ENCODE peak calls at places on chromosomes 6 and 20, in six cellular contexts. Z, W, R, Q, L and D are unnamed samples.

GRCh38 chr6:18226451-18226850 is 37.9 kb downstream of the DEK start:
- DNase-seq in Z (no peak), W (peak; percentile 60), R (peak; percentile 7), Q (no peak), L (no peak), D (peak; percentile 77)

GRCh38 chr6:88538130-88538706 is 372.1 kb upstream of the CNR1 start:
- DNase-seq in Z (no peak), W (peak; percentile 41), R (no peak), Q (peak; percentile 79), L (no peak), D (peak; percentile 7)

GRCh38 chr6:101114703-101115102 is 233.6 kb upstream of the ASCC3 start:
- DNase-seq in Z (no peak), W (peak; percentile 62), R (peak; percentile 55), Q (peak; percentile 49), L (peak; percentile 8), D (peak; percentile 25)

GRCh38 chr6:13762648-13763441 is 51.2 kb upstream of the RANBP9 start:
- DNase-seq in Z (no peak), W (peak; percentile 90), R (peak; percentile 96), Q (no peak), L (peak; percentile 97), D (peak; percentile 95)

GRCh38 chr6:15077964-15078363 is 167.9 kb upstream of the JARID2 start:
- DNase-seq in Z (no peak), W (no peak), R (no peak), Q (peak; percentile 92), L (no peak), D (no peak)

GRCh38 chr6:63804381-63804956 is 168.9 kb downstream of the PHF3 start:
- DNase-seq in Z (no peak), W (peak; percentile 92), R (peak; percentile 82), Q (no peak), L (peak; percentile 65), D (peak; percentile 88)

GRCh38 chr6:154683756-154684523 is 49.3 kb upstream of the SCAF8 start:
- DNase-seq in Z (no peak), W (peak; percentile 57), R (peak; percentile 56), Q (no peak), L (peak; percentile 34), D (peak; percentile 22)

GRCh38 chr6:4225207-4225872 is 90.0 kb upstream of the ECI2 start:
- DNase-seq in Z (no peak), W (peak; percentile 58), R (peak; percentile 10), Q (peak; percentile 33), L (peak; percentile 31), D (peak; percentile 36)

GRCh38 chr6:133697666-133698065 is 191.2 kb upstream of the TCF21 start:
- DNase-seq in Z (no peak), W (peak; percentile 92), R (peak; percentile 39), Q (no peak), L (peak; percentile 56), D (no peak)
- H3K4me3 ChIP-seq in Z (no peak overlapping the region), W (no peak overlapping the region), R (no peak overlapping the region), Q (no peak overlapping the region), L (no peak overlapping the region), D (no peak overlapping the region)

DNA sequence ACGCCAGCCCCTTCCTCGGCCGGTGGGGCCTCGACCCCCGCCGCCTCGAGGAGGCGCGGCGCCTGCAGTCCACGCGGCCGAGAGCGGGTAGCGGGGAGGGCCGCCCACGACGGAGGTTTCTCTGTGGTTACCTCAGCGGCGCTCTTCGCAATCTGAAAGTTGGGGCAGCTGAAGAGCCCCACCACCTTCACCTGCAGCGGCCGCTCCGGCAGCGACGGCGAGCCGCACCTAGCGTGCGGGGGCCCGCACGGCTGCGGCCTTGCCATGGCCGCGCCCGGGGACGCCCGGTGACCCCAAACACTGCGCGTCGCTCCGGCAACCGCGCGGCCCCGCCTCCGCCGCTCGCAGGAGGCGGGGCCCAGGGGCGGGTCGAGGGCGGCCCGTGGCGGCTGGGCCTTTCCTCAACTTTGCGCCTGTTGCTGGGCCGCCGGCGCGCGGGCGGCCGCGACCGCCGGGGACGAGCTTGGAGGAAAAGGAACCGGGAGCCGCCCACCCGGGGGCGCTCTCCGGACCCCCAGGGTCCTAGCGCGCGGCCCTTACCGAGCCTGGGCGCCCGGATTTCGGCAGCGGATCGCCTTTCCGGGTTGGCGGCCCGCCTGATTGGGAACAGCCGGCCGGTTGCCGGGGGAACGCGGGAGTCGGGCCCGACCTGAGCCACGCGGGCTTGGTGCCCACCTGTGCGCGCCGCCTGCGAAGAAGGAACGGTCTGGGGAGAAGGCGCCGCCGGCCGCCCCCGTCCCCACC is at the start of the genes PPIL6 and SMPD2:
- DNase-seq in Z (peak; percentile 90), W (peak; percentile 91), R (peak; percentile 85), Q (peak; percentile 92), L (peak; percentile 91), D (peak; percentile 92)
- TF ChIP-seq CTCF in Z (peak; percentile 45), W (peak; percentile 18), R (peak; percentile 16), Q (no peak), L (peak; percentile 27), D (peak; percentile 35)

DNA sequence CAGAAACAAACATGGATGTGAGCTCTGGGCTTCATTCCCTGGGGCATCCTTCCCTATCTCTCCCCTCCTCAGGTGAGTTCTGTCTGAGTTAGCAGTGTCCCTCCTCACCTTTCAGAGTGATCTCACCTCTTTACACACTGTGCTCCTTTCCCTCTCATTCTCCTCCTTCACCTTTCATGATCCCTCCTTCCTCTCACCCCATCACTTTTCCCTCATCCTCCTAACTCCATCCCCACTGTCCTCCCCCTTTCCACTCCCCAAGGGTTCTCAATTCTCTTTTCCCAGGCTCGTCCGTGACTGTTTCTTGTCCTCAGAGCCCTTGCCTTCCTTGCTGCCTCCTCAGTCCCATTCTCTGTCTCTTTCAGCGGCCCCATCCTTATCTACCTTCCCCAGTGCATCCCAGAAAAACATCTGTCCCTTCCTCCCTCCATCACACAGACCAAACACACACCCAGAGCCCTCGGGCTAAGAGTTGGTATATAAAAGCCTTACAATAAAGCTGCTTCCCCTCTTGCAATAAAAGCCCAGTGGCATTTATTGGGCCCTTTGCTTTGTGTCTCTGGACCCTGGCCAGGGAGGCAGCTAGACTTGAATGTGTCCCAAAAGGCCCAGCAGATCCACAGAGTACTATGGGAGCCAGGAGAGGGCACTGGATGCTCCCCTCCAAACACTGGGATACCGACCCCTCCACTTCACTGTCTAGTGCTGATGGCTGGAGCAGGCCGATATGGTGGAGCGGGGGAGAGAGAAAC is 1.9 kb downstream of the RNF39 start:
- DNase-seq in Z (no peak), W (no peak), R (no peak), Q (no peak), L (no peak), D (no peak)
- H3K4me3 ChIP-seq in Z (no peak overlapping the region), W (no peak overlapping the region), R (no peak overlapping the region), Q (peak overlapping the region; percentile 79), L (no peak overlapping the region), D (no peak overlapping the region)

GRCh38 chr20:57351042-57351783 is at the start of gene RAE1:
- DNase-seq in Z (peak; percentile 89), W (peak; percentile 96), R (peak; percentile 92), Q (peak; percentile 95), L (peak; percentile 93), D (peak; percentile 93)
- TF ChIP-seq CTCF in Z (no peak), W (no peak), R (no peak), Q (no peak), L (no peak), D (no peak)

GRCh38 chr20:33124261-33124660 is 43.7 kb upstream of the BPIFA2 start:
- DNase-seq in Z (no peak), W (no peak), R (no peak), Q (no peak), L (no peak), D (no peak)

GRCh38 chr20:33127422-33128097 is 40.4 kb upstream of the BPIFA2 start:
- DNase-seq in Z (no peak), W (peak; percentile 5), R (no peak), Q (no peak), L (no peak), D (no peak)

GRCh38 chr20:33130553-33130952 is 37.4 kb upstream of the BPIFA2 start:
- DNase-seq in Z (no peak), W (no peak), R (peak; percentile 40), Q (no peak), L (no peak), D (no peak)

GRCh38 chr20:33124994-33125393 is 43.0 kb upstream of the BPIFA2 start:
- DNase-seq in Z (peak; percentile 18), W (no peak), R (no peak), Q (no peak), L (no peak), D (no peak)

GRCh38 chr20:33125983-33126382 is 42.0 kb upstream of the BPIFA2 start:
- DNase-seq in Z (no peak), W (no peak), R (no peak), Q (no peak), L (no peak), D (no peak)
- H3K4me3 ChIP-seq in Z (no peak overlapping the region), W (no peak overlapping the region), R (no peak overlapping the region), Q (no peak overlapping the region), L (no peak overlapping the region), D (no peak overlapping the region)

GRCh38 chr6:6969761-6970223 is 138.0 kb upstream of the RREB1 start:
- DNase-seq in Z (no peak), W (no peak), R (no peak), Q (peak; percentile 6), L (no peak), D (no peak)

GRCh38 chr6:6973721-6974120 is 134.0 kb upstream of the RREB1 start:
- DNase-seq in Z (no peak), W (no peak), R (no peak), Q (no peak), L (no peak), D (no peak)

GRCh38 chr6:6970851-6971250 is 136.9 kb upstream of the RREB1 start:
- DNase-seq in Z (no peak), W (no peak), R (no peak), Q (no peak), L (no peak), D (no peak)

GRCh38 chr6:6972456-6972855 is 135.3 kb upstream of the RREB1 start:
- DNase-seq in Z (no peak), W (peak; percentile 51), R (peak; percentile 86), Q (no peak), L (peak; percentile 37), D (peak; percentile 66)

DNA sequence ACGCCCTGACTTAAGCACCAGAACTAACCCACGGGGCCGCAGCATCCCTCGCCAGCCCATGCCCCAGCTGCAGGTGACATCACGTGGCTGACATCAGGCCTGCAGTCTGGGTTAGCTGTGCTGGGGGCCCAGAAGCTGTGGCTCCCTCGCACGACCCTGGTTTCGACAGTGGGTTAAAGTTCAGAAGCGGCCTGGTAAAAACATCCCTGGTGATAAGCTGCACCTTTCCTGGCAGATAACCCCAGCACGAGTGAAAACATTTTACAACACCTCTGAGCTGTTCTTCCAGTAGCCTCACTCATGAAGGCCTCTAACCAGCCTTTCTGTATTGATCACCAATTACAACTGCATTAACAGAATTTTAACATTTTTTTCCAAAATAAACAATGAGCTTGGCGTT is 136.4 kb upstream of the RREB1 start:
- DNase-seq in Z (no peak), W (no peak), R (no peak), Q (no peak), L (no peak), D (no peak)
- TF ChIP-seq CTCF in Z (no peak), W (no peak), R (no peak), Q (no peak), L (no peak), D (no peak)

DNA sequence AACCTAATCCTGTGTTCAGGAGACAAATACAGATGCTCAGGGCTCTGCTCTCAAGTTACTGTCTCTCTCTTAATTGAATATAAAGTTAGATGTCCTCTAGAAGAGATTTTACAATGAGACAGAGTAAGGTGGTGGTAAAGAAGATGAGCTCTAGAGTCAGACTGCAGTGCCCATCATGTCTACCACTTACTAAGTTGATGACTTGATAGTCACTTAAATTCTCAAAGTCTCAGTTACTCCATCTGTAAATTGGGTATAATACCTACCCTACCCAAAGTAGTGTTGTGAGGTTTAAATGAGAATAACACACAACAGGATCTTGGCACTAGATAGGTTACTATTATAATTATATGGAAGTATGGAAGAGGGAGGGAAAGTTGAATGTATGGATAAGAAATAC is 1.6 kb downstream of the DHX35 start:
- DNase-seq in Z (no peak), W (no peak), R (no peak), Q (no peak), L (no peak), D (no peak)
- H3K4me3 ChIP-seq in Z (no peak overlapping the region), W (no peak overlapping the region), R (no peak overlapping the region), Q (peak overlapping the region; percentile 67), L (no peak overlapping the region), D (no peak overlapping the region)

GRCh38 chr20:45235995-45236394 is 14.8 kb downstream of the SEMG2 start:
- DNase-seq in Z (no peak), W (no peak), R (no peak), Q (peak; percentile 79), L (no peak), D (no peak)
- TF ChIP-seq CTCF in Z (no peak), W (peak; percentile 52), R (peak; percentile 46), Q (peak; percentile 88), L (no peak), D (peak; percentile 49)